ENCODE peak calls at places on chromosomes 13 and 19, in ten cellular contexts. M is RCC 7860; I is AG09319; N is stimulated activated CD4-positive, alpha-beta T cell treated with anti-CD3 and anti-CD28 coated beads, Interleukin-4, amount 100 ng/mL, for 24 hours; G is GM04504; S is kidney epithelial cell; L is fibroblast of pulmonary artery; W is HFF-Myc; B is body of pancreas; Z is aorta. C is an unnamed sample.

GRCh38 chr19:16030964-16031871 is 45.1 kb upstream of the TPM4 start:
- DNase-seq in L (no peak), S (no peak), M (no peak), G (no peak), B (no peak), Z (peak), N (no peak), W (no peak), I (no peak), C (no peak)

GRCh38 chr19:29309637-29310036 is 96.7 kb upstream of the UQCRFS1 start:
- DNase-seq in L (no peak), B (no peak), M (no peak), G (no peak), Z (no peak), N (no peak), W (no peak), I (no peak), S (no peak), C (no peak)

GRCh38 chr13:27556109-27556508 is 64.2 kb downstream of the LNX2 start:
- DNase-seq in S (no peak), N (no peak), G (no peak), I (peak), Z (no peak), L (peak), B (no peak), M (no peak), W (no peak), C (no peak)

GRCh38 chr13:65540064-65540635 is 1690.0 kb downstream of the PCDH9 start:
- DNase-seq in I (no peak), Z (no peak), G (peak), B (no peak), W (no peak), N (no peak), S (no peak), L (no peak), M (peak), C (no peak)

GRCh38 chr13:113448885-113449692 is 4.2 kb downstream of the ADPRHL1 start:
- DNase-seq in W (peak), M (no peak), B (peak), Z (no peak), S (no peak), N (peak), G (peak), I (no peak), L (no peak), C (no peak)

GRCh38 chr19:49771674-49772139 is 4.9 kb downstream of the AP2A1 start:
- DNase-seq in M (no peak), B (no peak), G (no peak), W (no peak), S (no peak), L (no peak), N (no peak), Z (no peak), I (no peak), C (no peak)

GRCh38 chr19:36773223-36773579 is 594 bp upstream of the ZNF850 start:
- DNase-seq in B (no peak), L (no peak), G (no peak), I (no peak), Z (no peak), S (no peak), W (no peak), N (no peak), M (no peak), C (no peak)

GRCh38 chr19:1259873-1260748 is 9.0 kb upstream of the CIRBP start:
- DNase-seq in W (no peak), Z (no peak), M (no peak), G (no peak), N (peak), S (no peak), I (no peak), L (no peak), B (peak), C (no peak)

GRCh38 chr13:33172400-33172799 is 113.2 kb downstream of the STARD13 start:
- DNase-seq in M (no peak), S (no peak), L (peak), I (no peak), Z (no peak), N (no peak), W (no peak), B (no peak), G (no peak), C (no peak)

GRCh38 chr19:801030-801860 is 4.0 kb downstream of the PTBP1 start:
- DNase-seq in B (peak), N (no peak), G (no peak), I (no peak), W (peak), M (no peak), Z (peak), L (peak), S (no peak), C (no peak)

GRCh38 chr19:41753936-41754529 is 1.3 kb upstream of the CEACAM6 start:
- DNase-seq in Z (no peak), I (no peak), M (no peak), G (no peak), S (no peak), W (peak), B (peak), L (peak), N (peak), C (no peak)

C was measured in glomerular endothelial cell.